ENCODE peak calls at places on chromosomes 6 and 20, in five cellular contexts. Z, C, Y, E and D are unnamed samples.

GRCh38 chr6:132161283-132161682 is 210.1 kb upstream of the CCN2 start:
- DNase-seq in Z (peak; percentile 18), C (peak; percentile 79), Y (peak; percentile 75), E (peak; percentile 80), D (peak; percentile 7)

GRCh38 chr20:62834967-62835730 is 18.3 kb downstream of the COL9A3 start:
- DNase-seq in Z (peak; percentile 31), C (no peak), Y (no peak), E (no peak), D (no peak)

GRCh38 chr20:709421-709820 is 33.8 kb upstream of the SCRT2 start:
- DNase-seq in Z (no peak), C (no peak), Y (no peak), E (no peak), D (no peak)

GRCh38 chr20:57272883-57273282 is 6.4 kb upstream of the BMP7 start:
- DNase-seq in Z (no peak), C (no peak), Y (no peak), E (no peak), D (no peak)

GRCh38 chr6:75205776-75206334 is at the start of gene COL12A1:
- DNase-seq in Z (peak; percentile 85), C (peak; percentile 99), Y (peak; percentile 98), E (peak; percentile 100), D (peak; percentile 96)

GRCh38 chr20:56636701-56637100 is 7.6 kb downstream of the TFAP2C start:
- DNase-seq in Z (no peak), C (no peak), Y (peak; percentile 38), E (no peak), D (peak; percentile 11)

GRCh38 chr20:51195419-51195901 is 172.6 kb upstream of the KCNG1 start:
- DNase-seq in Z (no peak), C (peak; percentile 90), Y (peak; percentile 51), E (peak; percentile 56), D (peak; percentile 72)

GRCh38 chr20:34562643-34563042 is 4.1 kb downstream of the MAP1LC3A start:
- DNase-seq in Z (peak; percentile 86), C (peak; percentile 10), Y (no peak), E (peak; percentile 16), D (peak; percentile 31)

DNA sequence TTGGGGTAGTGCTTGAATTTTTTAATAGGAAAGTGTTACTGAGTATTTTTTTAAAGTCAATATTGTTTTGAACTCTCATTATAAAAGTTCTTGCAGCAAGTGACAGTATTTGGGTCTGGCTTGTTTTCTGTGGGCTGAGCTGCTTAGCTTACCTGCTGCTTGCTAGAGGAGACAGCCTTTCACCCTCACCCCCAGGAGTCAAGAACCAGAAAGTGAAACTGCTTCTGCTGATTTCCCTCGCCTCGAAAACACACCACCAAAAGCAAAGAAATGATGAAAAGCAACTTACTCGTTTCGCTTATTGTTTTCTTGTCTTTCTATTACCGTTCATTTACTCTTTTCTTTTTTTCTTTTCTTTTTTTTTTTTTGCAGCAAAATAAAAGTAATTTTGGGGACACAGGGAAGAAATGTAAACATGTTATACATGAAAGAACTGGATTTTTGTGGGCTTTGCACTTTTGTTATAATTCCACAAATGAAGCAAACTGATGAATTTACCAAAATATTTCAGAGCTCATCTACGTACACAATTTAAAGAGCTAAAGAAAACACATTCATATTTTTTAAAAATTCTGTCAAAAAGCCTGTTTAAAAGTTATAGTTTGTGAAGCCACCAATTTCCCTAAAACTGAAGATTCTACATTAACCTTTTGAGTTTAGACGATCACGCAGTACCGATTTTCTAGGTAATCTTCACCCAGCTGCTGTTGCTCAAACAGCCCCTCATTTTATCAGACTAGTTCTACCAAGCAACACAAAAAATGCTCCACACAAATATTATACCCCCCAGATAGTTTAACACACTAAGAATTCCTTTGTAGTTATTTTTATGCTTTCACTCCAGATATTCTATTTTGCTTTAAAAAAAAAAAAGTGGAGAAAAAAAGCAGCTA is 1.7 kb downstream of the SCML4 start:
- DNase-seq in Z (no peak), C (no peak), Y (no peak), E (no peak), D (no peak)
- H3K4me3 ChIP-seq in Z (no peak overlapping the region), C (no peak overlapping the region), Y (no peak overlapping the region), E (no peak overlapping the region), D (peak overlapping the region; percentile 35)

GRCh38 chr20:1883986-1884385 is 11.2 kb upstream of the SIRPA start:
- DNase-seq in Z (no peak), C (no peak), Y (no peak), E (no peak), D (no peak)
- H3K27me3 ChIP-seq in Z (no peaks in the 10 kb centered on the region), C (peaks cover 19% of the 10 kb centered on the region), Y (peaks cover 11% of the 10 kb centered on the region), E (peaks cover 10% of the 10 kb centered on the region), D (no peaks in the 10 kb centered on the region)

GRCh38 chr20:38145094-38146075 is 19.7 kb downstream of the TGM2 start:
- DNase-seq in Z (no peak), C (peak; percentile 71), Y (peak; percentile 65), E (peak; percentile 87), D (peak; percentile 83)
- H3K36me3 ChIP-seq in Z (no peaks in the 10 kb centered on the region), C (peaks cover 13% of the 10 kb centered on the region), Y (peaks cover 92% of the 10 kb centered on the region), E (peaks cover 59% of the 10 kb centered on the region), D (peaks cover 50% of the 10 kb centered on the region)

GRCh38 chr20:53866787-53867740 is 203.3 kb downstream of the BCAS1 start:
- DNase-seq in Z (no peak), C (no peak), Y (no peak), E (no peak), D (peak; percentile 8)

GRCh38 chr20:53870426-53871199 is 199.8 kb downstream of the BCAS1 start:
- DNase-seq in Z (no peak), C (no peak), Y (no peak), E (no peak), D (peak; percentile 18)

GRCh38 chr20:53869466-53870258 is 200.7 kb downstream of the BCAS1 start:
- DNase-seq in Z (peak; percentile 39), C (peak; percentile 82), Y (peak; percentile 71), E (peak; percentile 74), D (peak; percentile 63)

GRCh38 chr20:53867741-53868351 is 202.5 kb downstream of the BCAS1 start:
- DNase-seq in Z (no peak), C (no peak), Y (no peak), E (no peak), D (no peak)

DNA sequence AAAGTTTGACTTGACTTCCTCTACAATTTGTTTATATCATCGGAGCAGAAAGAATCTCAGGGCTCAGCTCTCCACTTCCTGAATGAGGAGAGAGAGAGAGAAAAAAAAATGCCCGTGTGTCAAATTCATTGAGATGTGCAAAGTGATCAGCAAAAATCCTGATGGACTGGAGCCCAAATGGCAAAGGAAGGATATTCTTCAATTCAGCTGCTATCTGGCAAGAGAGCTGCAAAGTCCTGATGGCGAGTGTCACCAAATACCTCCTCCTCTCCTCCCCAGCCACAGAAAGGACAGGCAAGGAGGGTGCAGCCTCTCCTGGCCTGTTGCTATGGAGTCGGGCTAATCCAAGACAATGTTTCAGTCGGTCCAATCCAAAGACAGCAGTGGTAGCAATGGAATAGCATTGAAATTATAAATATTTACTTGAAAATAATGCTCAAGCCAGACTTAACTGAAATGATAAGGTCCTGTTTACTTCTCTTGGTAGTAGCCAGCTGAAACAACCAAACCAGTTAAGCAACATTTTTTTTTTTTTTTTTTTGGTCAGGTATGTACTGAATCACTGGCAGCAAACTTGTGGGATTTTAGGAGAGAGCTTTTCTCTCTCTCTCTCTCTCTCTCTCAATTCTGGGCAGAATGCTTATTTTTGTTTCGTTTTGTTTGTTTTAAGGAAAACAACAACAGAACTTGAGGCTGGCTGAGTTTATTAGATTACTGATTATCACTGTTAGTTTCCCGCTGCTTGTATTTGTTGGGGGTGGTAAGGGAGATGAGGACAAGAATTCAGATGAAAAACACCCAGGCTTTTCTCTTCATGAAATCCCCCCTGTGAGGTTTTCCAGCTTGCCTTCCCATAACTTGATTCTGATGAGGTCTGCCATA is 204.2 kb downstream of the BCAS1 start:
- DNase-seq in Z (no peak), C (peak; percentile 60), Y (peak; percentile 46), E (peak; percentile 77), D (peak; percentile 77)
- H3K4me3 ChIP-seq in Z (no peak overlapping the region), C (no peak overlapping the region), Y (no peak overlapping the region), E (peak overlapping the region; percentile 8), D (no peak overlapping the region)

GRCh38 chr6:168037242-168037641 is 39.8 kb downstream of the KIF25 start:
- DNase-seq in Z (no peak), C (no peak), Y (no peak), E (no peak), D (no peak)
- H3K27me3 ChIP-seq in Z (no peaks in the 10 kb centered on the region), C (no peaks in the 10 kb centered on the region), Y (no peaks in the 10 kb centered on the region), E (no peaks in the 10 kb centered on the region), D (no peaks in the 10 kb centered on the region)

GRCh38 chr20:59667981-59668515 is 63.7 kb downstream of the PHACTR3 start:
- DNase-seq in Z (no peak), C (no peak), Y (no peak), E (no peak), D (no peak)
- H3K36me3 ChIP-seq in Z (no peaks in the 10 kb centered on the region), C (no peaks in the 10 kb centered on the region), Y (no peaks in the 10 kb centered on the region), E (no peaks in the 10 kb centered on the region), D (no peaks in the 10 kb centered on the region)

GRCh38 chr6:86936834-86937218 is 502 bp upstream of the HTR1E start:
- DNase-seq in Z (no peak), C (no peak), Y (no peak), E (no peak), D (no peak)
- H3K4me3 ChIP-seq in Z (peak overlapping the region; percentile 50), C (no peak overlapping the region), Y (no peak overlapping the region), E (no peak overlapping the region), D (no peak overlapping the region)